ENCODE peak calls at places on chromosomes 16 and 17, in seven cellular contexts. One of them, this sample, is unnamed.

GRCh38 chr17:41537990-41538389 is 9.9 kb upstream of the KRT19 start:
- DNase-seq in GM06990: no peak
- DNase-seq in CD4-positive, alpha-beta T cell: no peak
- DNase-seq in heart right ventricle: no peak
- DNase-seq in anterior cingulate cortex: no peak
- DNase-seq in CD8-positive, alpha-beta T cell: no peak
- DNase-seq in CD8-positive, alpha-beta memory T cell: no peak
- DNase-seq in this sample: no peak

GRCh38 chr17:81648013-81648706 is 8.2 kb downstream of the PDE6G start:
- DNase-seq in GM06990: no peak
- DNase-seq in CD4-positive, alpha-beta T cell: no peak
- DNase-seq in heart right ventricle: no peak
- DNase-seq in anterior cingulate cortex: no peak
- DNase-seq in CD8-positive, alpha-beta T cell: no peak
- DNase-seq in CD8-positive, alpha-beta memory T cell: no peak
- DNase-seq in this sample: no peak

GRCh38 chr16:1052791-1053521 is 19.6 kb upstream of the SSTR5 start:
- DNase-seq in GM06990: no peak
- DNase-seq in CD4-positive, alpha-beta T cell: no peak
- DNase-seq in heart right ventricle: no peak
- DNase-seq in anterior cingulate cortex: no peak
- DNase-seq in CD8-positive, alpha-beta T cell: no peak
- DNase-seq in CD8-positive, alpha-beta memory T cell: no peak
- DNase-seq in this sample: no peak

GRCh38 chr17:61251939-61252865 is 147.4 kb upstream of the TBX2 start:
- DNase-seq in GM06990: no peak
- DNase-seq in CD4-positive, alpha-beta T cell: no peak
- DNase-seq in heart right ventricle: peak; percentile 88
- DNase-seq in anterior cingulate cortex: peak; percentile 18
- DNase-seq in CD8-positive, alpha-beta T cell: no peak
- DNase-seq in CD8-positive, alpha-beta memory T cell: no peak
- DNase-seq in this sample: peak; percentile 95

GRCh38 chr16:81896902-81897301 is 114.4 kb downstream of the SDR42E1 start:
- DNase-seq in GM06990: no peak
- DNase-seq in CD4-positive, alpha-beta T cell: no peak
- DNase-seq in heart right ventricle: no peak
- DNase-seq in anterior cingulate cortex: no peak
- DNase-seq in CD8-positive, alpha-beta T cell: no peak
- DNase-seq in CD8-positive, alpha-beta memory T cell: no peak
- DNase-seq in this sample: no peak

GRCh38 chr16:54720259-54720658 is 210.4 kb upstream of the IRX5 start:
- DNase-seq in GM06990: no peak
- DNase-seq in CD4-positive, alpha-beta T cell: no peak
- DNase-seq in heart right ventricle: no peak
- DNase-seq in anterior cingulate cortex: no peak
- DNase-seq in CD8-positive, alpha-beta T cell: no peak
- DNase-seq in CD8-positive, alpha-beta memory T cell: no peak
- DNase-seq in this sample: no peak

GRCh38 chr16:19389246-19389645 is 28.4 kb upstream of the TMC5 start:
- DNase-seq in GM06990: peak; percentile 19
- DNase-seq in CD4-positive, alpha-beta T cell: no peak
- DNase-seq in heart right ventricle: peak; percentile 14
- DNase-seq in anterior cingulate cortex: no peak
- DNase-seq in CD8-positive, alpha-beta T cell: no peak
- DNase-seq in CD8-positive, alpha-beta memory T cell: peak; percentile 3
- DNase-seq in this sample: no peak

GRCh38 chr17:74950207-74950606 is 14.5 kb downstream of the OTOP3 start:
- DNase-seq in GM06990: no peak
- DNase-seq in CD4-positive, alpha-beta T cell: no peak
- DNase-seq in heart right ventricle: no peak
- DNase-seq in anterior cingulate cortex: no peak
- DNase-seq in CD8-positive, alpha-beta T cell: no peak
- DNase-seq in CD8-positive, alpha-beta memory T cell: no peak
- DNase-seq in this sample: no peak

GRCh38 chr17:68972119-68972704 is 17.0 kb upstream of the ABCA8 start:
- DNase-seq in GM06990: no peak
- DNase-seq in CD4-positive, alpha-beta T cell: no peak
- DNase-seq in heart right ventricle: no peak
- DNase-seq in anterior cingulate cortex: peak; percentile 5
- DNase-seq in CD8-positive, alpha-beta T cell: no peak
- DNase-seq in CD8-positive, alpha-beta memory T cell: no peak
- DNase-seq in this sample: peak; percentile 36

GRCh38 chr16:364595-365491 is 5.5 kb downstream of the MRPL28 start:
- DNase-seq in GM06990: no peak
- DNase-seq in CD4-positive, alpha-beta T cell: no peak
- DNase-seq in heart right ventricle: no peak
- DNase-seq in anterior cingulate cortex: no peak
- DNase-seq in CD8-positive, alpha-beta T cell: no peak
- DNase-seq in CD8-positive, alpha-beta memory T cell: no peak
- DNase-seq in this sample: no peak

GRCh38 chr17:64785050-64785449 is 122.9 kb upstream of the SMURF2 start:
- DNase-seq in GM06990: no peak
- DNase-seq in CD4-positive, alpha-beta T cell: no peak
- DNase-seq in heart right ventricle: no peak
- DNase-seq in anterior cingulate cortex: no peak
- DNase-seq in CD8-positive, alpha-beta T cell: no peak
- DNase-seq in CD8-positive, alpha-beta memory T cell: no peak
- DNase-seq in this sample: no peak

GRCh38 chr16:23064642-23065041 is 84.6 kb downstream of the USP31 start:
- DNase-seq in GM06990: peak; percentile 32
- DNase-seq in CD4-positive, alpha-beta T cell: no peak
- DNase-seq in heart right ventricle: no peak
- DNase-seq in anterior cingulate cortex: no peak
- DNase-seq in CD8-positive, alpha-beta T cell: no peak
- DNase-seq in CD8-positive, alpha-beta memory T cell: no peak
- DNase-seq in this sample: no peak

GRCh38 chr17:43044024-43044423 is 19.0 kb downstream of the RND2 start:
- DNase-seq in GM06990: no peak
- DNase-seq in CD4-positive, alpha-beta T cell: no peak
- DNase-seq in heart right ventricle: no peak
- DNase-seq in anterior cingulate cortex: no peak
- DNase-seq in CD8-positive, alpha-beta T cell: no peak
- DNase-seq in CD8-positive, alpha-beta memory T cell: no peak
- DNase-seq in this sample: no peak

GRCh38 chr17:80382446-80382845 is 32.5 kb upstream of the ENDOV start:
- DNase-seq in GM06990: no peak
- DNase-seq in CD4-positive, alpha-beta T cell: no peak
- DNase-seq in heart right ventricle: no peak
- DNase-seq in anterior cingulate cortex: no peak
- DNase-seq in CD8-positive, alpha-beta T cell: no peak
- DNase-seq in CD8-positive, alpha-beta memory T cell: no peak
- DNase-seq in this sample: no peak

GRCh38 chr16:73176577-73177013 is 128.7 kb upstream of the ZFHX3 start:
- DNase-seq in GM06990: no peak
- DNase-seq in CD4-positive, alpha-beta T cell: no peak
- DNase-seq in heart right ventricle: no peak
- DNase-seq in anterior cingulate cortex: no peak
- DNase-seq in CD8-positive, alpha-beta T cell: no peak
- DNase-seq in CD8-positive, alpha-beta memory T cell: no peak
- DNase-seq in this sample: no peak

GRCh38 chr17:8630227-8630801 is at the start of gene MYH10:
- DNase-seq in GM06990: no peak
- DNase-seq in CD4-positive, alpha-beta T cell: no peak
- DNase-seq in heart right ventricle: no peak
- DNase-seq in anterior cingulate cortex: no peak
- DNase-seq in CD8-positive, alpha-beta T cell: peak; percentile 50
- DNase-seq in CD8-positive, alpha-beta memory T cell: no peak
- DNase-seq in this sample: no peak

GRCh38 chr17:76102944-76103273 is 678 bp downstream of the EXOC7 start:
- DNase-seq in GM06990: no peak
- DNase-seq in CD4-positive, alpha-beta T cell: no peak
- DNase-seq in heart right ventricle: no peak
- DNase-seq in anterior cingulate cortex: no peak
- DNase-seq in CD8-positive, alpha-beta T cell: no peak
- DNase-seq in CD8-positive, alpha-beta memory T cell: no peak
- DNase-seq in this sample: no peak

GRCh38 chr16:86297391-86297790 is 212.9 kb upstream of the FOXF1 start:
- DNase-seq in GM06990: no peak
- DNase-seq in CD4-positive, alpha-beta T cell: no peak
- DNase-seq in heart right ventricle: no peak
- DNase-seq in anterior cingulate cortex: no peak
- DNase-seq in CD8-positive, alpha-beta T cell: no peak
- DNase-seq in CD8-positive, alpha-beta memory T cell: no peak
- DNase-seq in this sample: no peak

GRCh38 chr17:27544350-27545131 is 86.4 kb upstream of the LGALS9 start:
- DNase-seq in GM06990: peak; percentile 87
- DNase-seq in CD4-positive, alpha-beta T cell: no peak
- DNase-seq in heart right ventricle: no peak
- DNase-seq in anterior cingulate cortex: no peak
- DNase-seq in CD8-positive, alpha-beta T cell: no peak
- DNase-seq in CD8-positive, alpha-beta memory T cell: no peak
- DNase-seq in this sample: no peak

GRCh38 chr16:62167551-62167950 is 131.3 kb upstream of the CDH8 start:
- DNase-seq in GM06990: no peak
- DNase-seq in CD4-positive, alpha-beta T cell: no peak
- DNase-seq in heart right ventricle: no peak
- DNase-seq in anterior cingulate cortex: no peak
- DNase-seq in CD8-positive, alpha-beta T cell: no peak
- DNase-seq in CD8-positive, alpha-beta memory T cell: no peak
- DNase-seq in this sample: no peak

GRCh38 chr16:17556276-17557052 is 85.7 kb upstream of the XYLT1 start:
- DNase-seq in GM06990: no peak
- DNase-seq in CD4-positive, alpha-beta T cell: no peak
- DNase-seq in heart right ventricle: no peak
- DNase-seq in anterior cingulate cortex: no peak
- DNase-seq in CD8-positive, alpha-beta T cell: no peak
- DNase-seq in CD8-positive, alpha-beta memory T cell: no peak
- DNase-seq in this sample: no peak

GRCh38 chr17:27237890-27238289 is 56.0 kb upstream of the WSB1 start:
- DNase-seq in GM06990: no peak
- DNase-seq in CD4-positive, alpha-beta T cell: no peak
- DNase-seq in heart right ventricle: no peak
- DNase-seq in anterior cingulate cortex: no peak
- DNase-seq in CD8-positive, alpha-beta T cell: no peak
- DNase-seq in CD8-positive, alpha-beta memory T cell: no peak
- DNase-seq in this sample: no peak

GRCh38 chr17:77385750-77386501 is 245.2 kb downstream of the SEC14L1 start:
- DNase-seq in GM06990: no peak
- DNase-seq in CD4-positive, alpha-beta T cell: no peak
- DNase-seq in heart right ventricle: peak; percentile 67
- DNase-seq in anterior cingulate cortex: no peak
- DNase-seq in CD8-positive, alpha-beta T cell: no peak
- DNase-seq in CD8-positive, alpha-beta memory T cell: no peak
- DNase-seq in this sample: no peak

GRCh38 chr17:60165223-60165622 is 15.4 kb downstream of the CA4 start:
- DNase-seq in GM06990: no peak
- DNase-seq in CD4-positive, alpha-beta T cell: no peak
- DNase-seq in heart right ventricle: no peak
- DNase-seq in anterior cingulate cortex: no peak
- DNase-seq in CD8-positive, alpha-beta T cell: no peak
- DNase-seq in CD8-positive, alpha-beta memory T cell: no peak
- DNase-seq in this sample: no peak

This sample was measured in tibial nerve.